ENCODE peak calls at places on chromosomes 13 and 19, in seven cellular contexts. M is breast epithelium; Q is AG08396; G is GDM1; B is activated naive CD8-positive, alpha-beta T cell treated with anti-CD3 and anti-CD28 coated beads for 36 hours; R is fibroblast of mammary gland; O is endothelial cell. I is an unnamed sample.

GRCh38 chr19:49938662-49939061 is 9.4 kb upstream of the NUP62 start:
- DNase-seq in Q (no peak), G (no peak), O (no peak), M (no peak), R (peak; percentile 27), B (no peak), I (no peak)

GRCh38 chr13:100129605-100130004 is 40.7 kb downstream of the PCCA start:
- DNase-seq in B (no peak), O (no peak), M (no peak), G (peak; percentile 34), R (no peak), Q (no peak), I (peak; percentile 34)

GRCh38 chr13:98549006-98549727 is 27.7 kb downstream of the STK24 start:
- DNase-seq in R (peak; percentile 96), O (no peak), M (no peak), B (no peak), Q (peak; percentile 79), G (no peak), I (peak; percentile 95)

GRCh38 chr13:99634672-99635071 is 133.4 kb downstream of the TM9SF2 start:
- DNase-seq in G (no peak), Q (no peak), O (no peak), M (no peak), B (no peak), R (no peak), I (no peak)

GRCh38 chr13:93116809-93117208 is 109.8 kb upstream of the GPC6 start:
- DNase-seq in G (no peak), M (no peak), Q (no peak), B (no peak), R (no peak), O (no peak), I (no peak)

GRCh38 chr13:20174656-20175405 is 14.0 kb upstream of the GJA3 start:
- DNase-seq in G (peak; percentile 30), O (no peak), Q (peak; percentile 93), B (peak; percentile 81), R (peak; percentile 98), M (peak; percentile 64), I (peak; percentile 86)

GRCh38 chr13:99383946-99384345 is 76.7 kb upstream of the GPR183 start:
- DNase-seq in G (no peak), B (peak; percentile 59), M (no peak), R (no peak), Q (no peak), O (no peak), I (no peak)

GRCh38 chr13:45143346-45143751 is 23.0 kb downstream of the GTF2F2 start:
- DNase-seq in B (no peak), G (no peak), Q (peak; percentile 5), O (no peak), R (peak; percentile 42), M (no peak), I (no peak)